ENCODE peak calls at places on chromosomes 11 and 22, in eight cellular contexts. One of them, this sample, is unnamed.

GRCh38 chr11:98711011-98711410 is 309.7 kb upstream of the CNTN5 start:
- DNase-seq in dorsolateral prefrontal cortex: no peak
- DNase-seq in psoas muscle: no peak
- DNase-seq in A673: no peak
- DNase-seq in endodermal cell: no peak
- DNase-seq in astrocyte: peak; percentile 2
- DNase-seq in WERI-Rb-1: no peak
- DNase-seq in right lobe of liver: peak; percentile 77
- DNase-seq in this sample: no peak

GRCh38 chr22:29359469-29359868 is 28.9 kb downstream of the AP1B1 start:
- DNase-seq in dorsolateral prefrontal cortex: peak; percentile 78
- DNase-seq in psoas muscle: peak; percentile 66
- DNase-seq in A673: peak; percentile 25
- DNase-seq in endodermal cell: peak; percentile 83
- DNase-seq in astrocyte: peak; percentile 32
- DNase-seq in WERI-Rb-1: peak; percentile 88
- DNase-seq in right lobe of liver: peak; percentile 74
- DNase-seq in this sample: peak; percentile 31

GRCh38 chr11:83727251-83727650 is 441.1 kb upstream of the CCDC90B start:
- DNase-seq in dorsolateral prefrontal cortex: no peak
- DNase-seq in psoas muscle: no peak
- DNase-seq in A673: no peak
- DNase-seq in endodermal cell: no peak
- DNase-seq in astrocyte: no peak
- DNase-seq in WERI-Rb-1: no peak
- DNase-seq in right lobe of liver: no peak
- DNase-seq in this sample: no peak

GRCh38 chr11:115219378-115219777 is 284.8 kb downstream of the CADM1 start:
- DNase-seq in dorsolateral prefrontal cortex: no peak
- DNase-seq in psoas muscle: no peak
- DNase-seq in A673: no peak
- DNase-seq in endodermal cell: no peak
- DNase-seq in astrocyte: no peak
- DNase-seq in WERI-Rb-1: no peak
- DNase-seq in right lobe of liver: no peak
- DNase-seq in this sample: no peak

GRCh38 chr22:43098356-43098755 is 9.2 kb upstream of the TTLL1 start:
- DNase-seq in dorsolateral prefrontal cortex: no peak
- DNase-seq in psoas muscle: no peak
- DNase-seq in A673: no peak
- DNase-seq in endodermal cell: no peak
- DNase-seq in astrocyte: no peak
- DNase-seq in WERI-Rb-1: no peak
- DNase-seq in right lobe of liver: no peak
- DNase-seq in this sample: no peak

GRCh38 chr11:129937592-129938238 is 42.3 kb upstream of the NFRKB start:
- DNase-seq in dorsolateral prefrontal cortex: no peak
- DNase-seq in psoas muscle: no peak
- DNase-seq in A673: peak; percentile 26
- DNase-seq in endodermal cell: no peak
- DNase-seq in astrocyte: no peak
- DNase-seq in WERI-Rb-1: no peak
- DNase-seq in right lobe of liver: no peak
- DNase-seq in this sample: no peak

GRCh38 chr11:8744423-8744822 is 61.8 kb downstream of the RPL27A start:
- DNase-seq in dorsolateral prefrontal cortex: no peak
- DNase-seq in psoas muscle: no peak
- DNase-seq in A673: no peak
- DNase-seq in endodermal cell: no peak
- DNase-seq in astrocyte: peak; percentile 44
- DNase-seq in WERI-Rb-1: no peak
- DNase-seq in right lobe of liver: no peak
- DNase-seq in this sample: no peak

GRCh38 chr11:118325283-118325682 is 17.2 kb downstream of the CD3D start:
- DNase-seq in dorsolateral prefrontal cortex: no peak
- DNase-seq in psoas muscle: no peak
- DNase-seq in A673: no peak
- DNase-seq in endodermal cell: no peak
- DNase-seq in astrocyte: no peak
- DNase-seq in WERI-Rb-1: no peak
- DNase-seq in right lobe of liver: no peak
- DNase-seq in this sample: no peak

GRCh38 chr11:64969209-64969608 is 2.7 kb downstream of the MAJIN start:
- DNase-seq in dorsolateral prefrontal cortex: no peak
- DNase-seq in psoas muscle: no peak
- DNase-seq in A673: peak; percentile 39
- DNase-seq in endodermal cell: no peak
- DNase-seq in astrocyte: no peak
- DNase-seq in WERI-Rb-1: peak; percentile 29
- DNase-seq in right lobe of liver: no peak
- DNase-seq in this sample: no peak

GRCh38 chr11:50246699-50247098 is 214.0 kb downstream of the OR4C45 start:
- DNase-seq in dorsolateral prefrontal cortex: no peak
- DNase-seq in psoas muscle: no peak
- DNase-seq in A673: no peak
- DNase-seq in endodermal cell: no peak
- DNase-seq in astrocyte: no peak
- DNase-seq in WERI-Rb-1: no peak
- DNase-seq in right lobe of liver: no peak
- DNase-seq in this sample: no peak

GRCh38 chr11:61688368-61689163 is 8.4 kb downstream of the DAGLA start:
- DNase-seq in dorsolateral prefrontal cortex: no peak
- DNase-seq in psoas muscle: peak; percentile 80
- DNase-seq in A673: no peak
- DNase-seq in endodermal cell: peak; percentile 48
- DNase-seq in astrocyte: peak; percentile 33
- DNase-seq in WERI-Rb-1: no peak
- DNase-seq in right lobe of liver: no peak
- DNase-seq in this sample: peak; percentile 56

GRCh38 chr11:6855971-6856542 is 6.8 kb upstream of the OR10A2 start:
- DNase-seq in dorsolateral prefrontal cortex: no peak
- DNase-seq in psoas muscle: no peak
- DNase-seq in A673: no peak
- DNase-seq in endodermal cell: no peak
- DNase-seq in astrocyte: peak; percentile 20
- DNase-seq in WERI-Rb-1: no peak
- DNase-seq in right lobe of liver: no peak
- DNase-seq in this sample: no peak

GRCh38 chr11:12777208-12777874 is 103.1 kb downstream of the TEAD1 start:
- DNase-seq in dorsolateral prefrontal cortex: no peak
- DNase-seq in psoas muscle: no peak
- DNase-seq in A673: no peak
- DNase-seq in endodermal cell: no peak
- DNase-seq in astrocyte: peak; percentile 51
- DNase-seq in WERI-Rb-1: no peak
- DNase-seq in right lobe of liver: no peak
- DNase-seq in this sample: no peak

GRCh38 chr22:42693055-42693762 is 27.5 kb downstream of the A4GALT start:
- DNase-seq in dorsolateral prefrontal cortex: no peak
- DNase-seq in psoas muscle: no peak
- DNase-seq in A673: no peak
- DNase-seq in endodermal cell: no peak
- DNase-seq in astrocyte: no peak
- DNase-seq in WERI-Rb-1: no peak
- DNase-seq in right lobe of liver: no peak
- DNase-seq in this sample: no peak

GRCh38 chr22:37342065-37342464 is 59.8 kb downstream of the CYTH4 start:
- DNase-seq in dorsolateral prefrontal cortex: no peak
- DNase-seq in psoas muscle: no peak
- DNase-seq in A673: no peak
- DNase-seq in endodermal cell: no peak
- DNase-seq in astrocyte: no peak
- DNase-seq in WERI-Rb-1: no peak
- DNase-seq in right lobe of liver: no peak
- DNase-seq in this sample: no peak

GRCh38 chr22:37338539-37339246 is 56.4 kb downstream of the CYTH4 start:
- DNase-seq in dorsolateral prefrontal cortex: no peak
- DNase-seq in psoas muscle: no peak
- DNase-seq in A673: no peak
- DNase-seq in endodermal cell: no peak
- DNase-seq in astrocyte: no peak
- DNase-seq in WERI-Rb-1: no peak
- DNase-seq in right lobe of liver: peak; percentile 61
- DNase-seq in this sample: no peak

GRCh38 chr22:37343343-37343742 is 61.0 kb downstream of the CYTH4 start:
- DNase-seq in dorsolateral prefrontal cortex: peak; percentile 67
- DNase-seq in psoas muscle: no peak
- DNase-seq in A673: no peak
- DNase-seq in endodermal cell: no peak
- DNase-seq in astrocyte: no peak
- DNase-seq in WERI-Rb-1: no peak
- DNase-seq in right lobe of liver: no peak
- DNase-seq in this sample: no peak

GRCh38 chr22:37337204-37337943 is 55.1 kb downstream of the CYTH4 start:
- DNase-seq in dorsolateral prefrontal cortex: no peak
- DNase-seq in psoas muscle: no peak
- DNase-seq in A673: no peak
- DNase-seq in endodermal cell: no peak
- DNase-seq in astrocyte: no peak
- DNase-seq in WERI-Rb-1: no peak
- DNase-seq in right lobe of liver: no peak
- DNase-seq in this sample: no peak

GRCh38 chr22:37340331-37341262 is 58.3 kb downstream of the CYTH4 start:
- DNase-seq in dorsolateral prefrontal cortex: peak; percentile 73
- DNase-seq in psoas muscle: no peak
- DNase-seq in A673: no peak
- DNase-seq in endodermal cell: peak; percentile 78
- DNase-seq in astrocyte: no peak
- DNase-seq in WERI-Rb-1: no peak
- DNase-seq in right lobe of liver: no peak
- DNase-seq in this sample: no peak
- H3K27me3 ChIP-seq in dorsolateral prefrontal cortex: no peaks in the 10 kb centered on the region
- H3K27me3 ChIP-seq in psoas muscle: peaks cover 11% of the 10 kb centered on the region
- H3K27me3 ChIP-seq in A673: no peaks in the 10 kb centered on the region
- H3K27me3 ChIP-seq in endodermal cell: peaks cover 17% of the 10 kb centered on the region
- H3K27me3 ChIP-seq in astrocyte: peaks cover 13% of the 10 kb centered on the region
- H3K27me3 ChIP-seq in WERI-Rb-1: no peaks in the 10 kb centered on the region
- H3K27me3 ChIP-seq in right lobe of liver: no peaks in the 10 kb centered on the region
- H3K27me3 ChIP-seq in this sample: peaks cover 24% of the 10 kb centered on the region

DNA sequence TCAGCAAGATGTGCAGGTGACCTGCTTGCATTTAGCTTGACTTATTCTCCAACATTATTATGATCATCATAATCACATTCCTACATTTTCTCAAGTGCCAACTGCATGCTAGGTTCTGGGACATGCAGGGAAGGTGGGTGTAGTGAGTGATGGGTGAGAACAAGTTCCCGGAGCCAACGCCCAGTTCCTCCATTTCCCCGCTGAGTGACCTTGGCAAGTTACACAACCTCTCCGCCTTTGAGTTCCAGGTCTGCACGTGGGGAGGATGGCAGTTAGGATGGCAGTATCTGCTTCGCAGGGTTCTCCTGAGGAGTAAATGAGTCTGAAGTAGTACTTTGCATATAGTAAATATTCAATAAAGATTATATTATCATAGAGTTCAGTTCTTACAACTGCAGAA is 140.3 kb downstream of the GRIK4 start:
- DNase-seq in dorsolateral prefrontal cortex: peak; percentile 17
- DNase-seq in psoas muscle: no peak
- DNase-seq in A673: no peak
- DNase-seq in endodermal cell: no peak
- DNase-seq in astrocyte: no peak
- DNase-seq in WERI-Rb-1: no peak
- DNase-seq in right lobe of liver: no peak
- DNase-seq in this sample: no peak
- TF ChIP-seq CTCF in dorsolateral prefrontal cortex: no peak
- TF ChIP-seq CTCF in psoas muscle: no peak
- TF ChIP-seq CTCF in A673: no peak
- TF ChIP-seq CTCF in endodermal cell: no peak
- TF ChIP-seq CTCF in astrocyte: no peak
- TF ChIP-seq CTCF in WERI-Rb-1: no peak
- TF ChIP-seq CTCF in right lobe of liver: no peak
- TF ChIP-seq CTCF in this sample: no peak

GRCh38 chr22:37292641-37293040 is 10.3 kb downstream of the CYTH4 start:
- DNase-seq in dorsolateral prefrontal cortex: no peak
- DNase-seq in psoas muscle: no peak
- DNase-seq in A673: no peak
- DNase-seq in endodermal cell: no peak
- DNase-seq in astrocyte: no peak
- DNase-seq in WERI-Rb-1: no peak
- DNase-seq in right lobe of liver: no peak
- DNase-seq in this sample: no peak

GRCh38 chr22:37295946-37296345 is 13.6 kb downstream of the CYTH4 start:
- DNase-seq in dorsolateral prefrontal cortex: no peak
- DNase-seq in psoas muscle: no peak
- DNase-seq in A673: no peak
- DNase-seq in endodermal cell: no peak
- DNase-seq in astrocyte: no peak
- DNase-seq in WERI-Rb-1: no peak
- DNase-seq in right lobe of liver: no peak
- DNase-seq in this sample: no peak

GRCh38 chr22:37293172-37293571 is 10.9 kb downstream of the CYTH4 start:
- DNase-seq in dorsolateral prefrontal cortex: no peak
- DNase-seq in psoas muscle: no peak
- DNase-seq in A673: no peak
- DNase-seq in endodermal cell: no peak
- DNase-seq in astrocyte: no peak
- DNase-seq in WERI-Rb-1: no peak
- DNase-seq in right lobe of liver: no peak
- DNase-seq in this sample: no peak

GRCh38 chr22:37295213-37295886 is 13.0 kb downstream of the CYTH4 start:
- DNase-seq in dorsolateral prefrontal cortex: no peak
- DNase-seq in psoas muscle: no peak
- DNase-seq in A673: no peak
- DNase-seq in endodermal cell: no peak
- DNase-seq in astrocyte: no peak
- DNase-seq in WERI-Rb-1: no peak
- DNase-seq in right lobe of liver: no peak
- DNase-seq in this sample: no peak

GRCh38 chr22:37294747-37295146 is 12.4 kb downstream of the CYTH4 start:
- DNase-seq in dorsolateral prefrontal cortex: no peak
- DNase-seq in psoas muscle: no peak
- DNase-seq in A673: no peak
- DNase-seq in endodermal cell: no peak
- DNase-seq in astrocyte: no peak
- DNase-seq in WERI-Rb-1: no peak
- DNase-seq in right lobe of liver: no peak
- DNase-seq in this sample: no peak
- H3K27me3 ChIP-seq in dorsolateral prefrontal cortex: no peaks in the 10 kb centered on the region
- H3K27me3 ChIP-seq in psoas muscle: peaks cover 9% of the 10 kb centered on the region
- H3K27me3 ChIP-seq in A673: no peaks in the 10 kb centered on the region
- H3K27me3 ChIP-seq in endodermal cell: no peaks in the 10 kb centered on the region
- H3K27me3 ChIP-seq in astrocyte: no peaks in the 10 kb centered on the region
- H3K27me3 ChIP-seq in WERI-Rb-1: no peaks in the 10 kb centered on the region
- H3K27me3 ChIP-seq in right lobe of liver: no peaks in the 10 kb centered on the region
- H3K27me3 ChIP-seq in this sample: no peaks in the 10 kb centered on the region

DNA sequence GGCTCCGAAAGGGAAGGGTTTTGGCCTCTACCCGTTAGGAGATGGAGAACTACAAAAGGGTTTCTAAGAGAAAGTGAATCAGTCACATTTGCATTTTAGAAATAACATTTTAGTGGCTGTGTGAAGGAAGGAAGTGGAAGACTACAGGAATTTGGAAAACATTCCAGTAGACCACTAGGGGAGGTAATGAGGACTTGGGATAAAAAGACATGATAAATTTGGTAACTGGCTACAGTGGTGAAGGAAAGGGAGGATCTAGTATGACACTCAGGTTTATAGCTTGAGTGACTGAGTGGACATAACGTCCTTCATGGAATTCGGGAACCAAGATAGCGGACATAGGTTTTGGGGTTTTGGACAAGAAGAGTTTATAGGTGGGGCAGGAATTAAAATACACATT is 7.0 kb upstream of the RRM1 start:
- DNase-seq in dorsolateral prefrontal cortex: no peak
- DNase-seq in psoas muscle: no peak
- DNase-seq in A673: no peak
- DNase-seq in endodermal cell: no peak
- DNase-seq in astrocyte: peak; percentile 39
- DNase-seq in WERI-Rb-1: no peak
- DNase-seq in right lobe of liver: no peak
- DNase-seq in this sample: no peak
- TF ChIP-seq CTCF in dorsolateral prefrontal cortex: no peak
- TF ChIP-seq CTCF in psoas muscle: no peak
- TF ChIP-seq CTCF in A673: no peak
- TF ChIP-seq CTCF in endodermal cell: peak; percentile 74
- TF ChIP-seq CTCF in astrocyte: peak; percentile 38
- TF ChIP-seq CTCF in WERI-Rb-1: no peak
- TF ChIP-seq CTCF in right lobe of liver: no peak
- TF ChIP-seq CTCF in this sample: no peak

This sample was measured in gastrocnemius medialis.